ENCODE peak calls at places on chromosomes 16 and 17, in four cellular contexts. One of them, this sample, is unnamed.

GRCh38 chr17:44212507-44213402 is 6.7 kb downstream of the UBTF start:
- DNase-seq in foreskin fibroblast: no peak
- DNase-seq in GDM1: no peak
- DNase-seq in Calu3: no peak
- DNase-seq in this sample: no peak

GRCh38 chr17:9234404-9234945 is 213.2 kb downstream of the NTN1 start:
- DNase-seq in foreskin fibroblast: no peak
- DNase-seq in GDM1: no peak
- DNase-seq in Calu3: no peak
- DNase-seq in this sample: no peak

GRCh38 chr17:63833026-63833740 is 5.7 kb upstream of the FTSJ3 start:
- DNase-seq in foreskin fibroblast: no peak
- DNase-seq in GDM1: no peak
- DNase-seq in Calu3: no peak
- DNase-seq in this sample: no peak

GRCh38 chr17:82023447-82024241 is 539 bp downstream of the LRRC45 start:
- DNase-seq in foreskin fibroblast: peak
- DNase-seq in GDM1: peak
- DNase-seq in Calu3: peak
- DNase-seq in this sample: peak

GRCh38 chr17:38428150-38428642 is at the start of gene ARHGAP23:
- DNase-seq in foreskin fibroblast: peak
- DNase-seq in GDM1: peak
- DNase-seq in Calu3: peak
- DNase-seq in this sample: peak

GRCh38 chr17:44112284-44113280 is 10.9 kb downstream of the HDAC5 start:
- DNase-seq in foreskin fibroblast: no peak
- DNase-seq in GDM1: no peak
- DNase-seq in Calu3: no peak
- DNase-seq in this sample: no peak

GRCh38 chr17:47905221-47905733 is 9.2 kb downstream of the SP2 start:
- DNase-seq in foreskin fibroblast: peak
- DNase-seq in GDM1: no peak
- DNase-seq in Calu3: no peak
- DNase-seq in this sample: no peak

GRCh38 chr17:49996495-49997255 is 1.7 kb upstream of the DLX3 start:
- DNase-seq in foreskin fibroblast: peak
- DNase-seq in GDM1: peak
- DNase-seq in Calu3: peak
- DNase-seq in this sample: peak

GRCh38 chr16:69123894-69124293 is 8.5 kb downstream of the CHTF8 start:
- DNase-seq in foreskin fibroblast: peak
- DNase-seq in GDM1: peak
- DNase-seq in Calu3: peak
- DNase-seq in this sample: peak

GRCh38 chr16:16127469-16128116 is 95.7 kb downstream of the ABCC6 start:
- DNase-seq in foreskin fibroblast: peak
- DNase-seq in GDM1: peak
- DNase-seq in Calu3: peak
- DNase-seq in this sample: peak

GRCh38 chr17:68035131-68035522 is 408 bp upstream of the KPNA2 start:
- DNase-seq in foreskin fibroblast: peak
- DNase-seq in GDM1: peak
- DNase-seq in Calu3: peak
- DNase-seq in this sample: peak

GRCh38 chr17:42122371-42123303 is at the start of gene HSPB9:
- DNase-seq in foreskin fibroblast: peak
- DNase-seq in GDM1: no peak
- DNase-seq in Calu3: no peak
- DNase-seq in this sample: no peak

This sample was measured in A549.